ENCODE peak calls at places on chromosomes 4 and X, in seven cellular contexts. A, B, Y, H, P, M and D are unnamed samples.

GRCh38 chrX:2696698-2697215 is 5.7 kb downstream of the CD99 start:
- DNase-seq in A (no peak), P (no peak), Y (peak), M (no peak), H (no peak), B (no peak), D (no peak)

GRCh38 chr4:180380733-180381132 is 1862.5 kb upstream of the TENM3 start:
- DNase-seq in B (no peak), A (no peak), Y (no peak), P (no peak), M (no peak), H (no peak), D (no peak)

GRCh38 chr4:84394386-84394785 is 104.7 kb downstream of the NKX6-1 start:
- DNase-seq in P (no peak), H (no peak), B (no peak), Y (no peak), M (no peak), A (no peak), D (no peak)

GRCh38 chrX:68571292-68572256 is 72.7 kb downstream of the YIPF6 start:
- DNase-seq in B (peak), A (no peak), Y (peak), P (no peak), M (no peak), H (no peak), D (no peak)

GRCh38 chr4:54228064-54228527 is 997 bp upstream of the PDGFRA start:
- DNase-seq in P (peak), A (peak), Y (no peak), B (peak), H (peak), M (peak), D (peak)

GRCh38 chr4:82555279-82555678 is 6.5 kb downstream of the TMEM150C start:
- DNase-seq in A (no peak), H (no peak), P (no peak), Y (no peak), B (no peak), M (no peak), D (no peak)

GRCh38 chrX:154091678-154092077 is 5.8 kb downstream of the MECP2 start:
- DNase-seq in B (no peak), A (no peak), P (peak), H (no peak), Y (no peak), M (no peak), D (peak)

GRCh38 chr4:118280501-118281218 is 72.1 kb downstream of the PRSS12 start:
- DNase-seq in P (peak), Y (peak), B (peak), H (no peak), M (no peak), A (peak), D (no peak)

GRCh38 chr4:78720994-78721677 is 55.0 kb upstream of the BMP2K start:
- DNase-seq in A (peak), M (no peak), H (no peak), P (no peak), B (peak), Y (no peak), D (no peak)

GRCh38 chr4:110055014-110055768 is 142.5 kb downstream of the EGF start:
- DNase-seq in Y (peak), B (no peak), H (no peak), A (peak), M (no peak), P (no peak), D (no peak)

GRCh38 chr4:147625733-147626132 is 8.5 kb downstream of the TMEM184C start:
- DNase-seq in H (no peak), P (no peak), M (no peak), B (no peak), Y (no peak), A (no peak), D (no peak)

GRCh38 chrX:31909850-31910547 is 838.2 kb upstream of the FTHL17 start:
- DNase-seq in M (no peak), B (no peak), H (no peak), P (no peak), Y (no peak), A (no peak), D (no peak)

GRCh38 chr4:53321151-53321987 is 44.5 kb downstream of the SCFD2 start:
- DNase-seq in B (no peak), P (no peak), H (no peak), A (no peak), M (no peak), Y (no peak), D (no peak)

GRCh38 chrX:77431227-77431626 is 16.0 kb upstream of the FGF16 start:
- DNase-seq in A (no peak), P (no peak), B (no peak), M (no peak), Y (no peak), H (no peak), D (no peak)

GRCh38 chrX:120238947-120239346 is 11.7 kb upstream of the ZBTB33 start:
- DNase-seq in H (no peak), Y (no peak), P (no peak), B (no peak), A (no peak), M (no peak), D (no peak)

GRCh38 chrX:23699636-23700194 is 32.4 kb downstream of the PRDX4 start:
- DNase-seq in B (peak), Y (no peak), A (no peak), M (no peak), P (no peak), H (no peak), D (peak)

GRCh38 chrX:54447461-54447860 is 7.3 kb downstream of the TSR2 start:
- DNase-seq in M (no peak), H (no peak), A (no peak), B (no peak), P (no peak), Y (no peak), D (no peak)

GRCh38 chrX:40094041-40094899 is 3.5 kb downstream of the BCOR start:
- DNase-seq in B (no peak), M (peak), H (no peak), Y (no peak), A (no peak), P (no peak), D (peak)

GRCh38 chr4:25448379-25449109 is 71.5 kb downstream of the ANAPC4 start:
- DNase-seq in Y (no peak), M (peak), H (no peak), B (no peak), A (no peak), P (no peak), D (no peak)

GRCh38 chrX:124421898-124422622 is 75.7 kb downstream of the SH2D1A start:
- DNase-seq in H (no peak), P (no peak), B (no peak), A (no peak), M (no peak), Y (no peak), D (no peak)

GRCh38 chr4:4666693-4667642 is 125.1 kb upstream of the STX18 start:
- DNase-seq in P (no peak), M (no peak), Y (no peak), H (no peak), B (no peak), A (no peak), D (no peak)

GRCh38 chr4:3280466-3280865 is 12.4 kb upstream of the RGS12 start:
- DNase-seq in Y (no peak), H (peak), P (peak), M (no peak), B (no peak), A (no peak), D (no peak)

GRCh38 chr4:3271131-3271530 is 21.7 kb upstream of the RGS12 start:
- DNase-seq in P (peak), A (no peak), B (no peak), M (no peak), H (peak), Y (no peak), D (no peak)

DNA sequence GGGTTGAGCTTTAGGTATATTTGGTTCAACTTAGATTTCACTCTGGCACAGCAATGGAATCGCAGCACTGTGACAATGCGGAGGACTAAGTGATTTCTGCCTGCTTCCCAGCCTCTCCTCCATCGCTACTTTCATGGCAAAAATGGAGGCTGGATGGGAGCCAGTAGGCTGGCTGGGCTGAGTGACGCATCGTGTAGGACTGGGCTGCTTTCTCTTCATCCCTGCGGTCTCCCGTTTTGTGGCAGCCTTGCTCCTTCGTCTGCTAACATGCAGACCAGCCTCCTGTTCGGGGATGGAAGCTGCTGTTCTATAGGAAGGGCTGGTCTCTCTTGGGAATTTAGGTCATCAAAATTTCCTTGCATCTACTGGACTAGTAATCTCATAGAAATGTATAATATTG is 15.9 kb upstream of the RGS12 start:
- DNase-seq in B (no peak), P (peak), M (no peak), A (no peak), Y (no peak), H (peak), D (no peak)
- H3K4me3 ChIP-seq in B (no peak), P (no peak), M (no peak), A (no peak), Y (no peak), H (no peak), D (no peak)

GRCh38 chr4:112230879-112231778 is 458 bp upstream of the AP1AR start:
- DNase-seq in M (peak), Y (peak), A (peak), H (peak), B (peak), P (peak), D (peak)
- TF ChIP-seq POLR2AphosphoS5 in M (peak), Y (no peak), A (peak), H (no peak), B (no peak), P (no peak), D (peak)

DNA sequence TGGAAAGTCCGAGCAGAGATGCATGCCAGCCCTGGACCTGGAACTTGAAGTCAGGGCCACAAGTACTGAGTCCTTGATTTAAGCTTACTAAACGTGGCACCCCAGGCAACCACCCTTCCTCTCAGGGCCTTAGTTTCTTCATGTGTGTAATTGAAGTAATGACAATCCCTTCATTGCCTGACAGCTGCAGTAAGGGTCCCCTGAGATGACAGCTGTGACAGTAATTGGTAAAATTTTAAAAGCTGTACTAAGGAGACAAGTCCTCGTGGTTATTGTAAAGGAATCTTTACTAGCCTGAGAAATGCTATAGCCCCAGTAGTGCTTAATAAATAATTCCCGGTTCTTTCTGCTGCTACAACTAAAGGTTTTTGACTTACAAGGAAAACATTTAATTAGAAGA is 175.1 kb upstream of the RADX start:
- DNase-seq in H (no peak), A (no peak), P (no peak), Y (no peak), M (no peak), B (no peak), D (no peak)
- TF ChIP-seq EP300 in H (no peak), A (no peak), P (no peak), Y (no peak), M (no peak), B (no peak), D (no peak)

GRCh38 chr4:1371151-1371830 is 24.3 kb downstream of the UVSSA start:
- DNase-seq in H (no peak), Y (no peak), P (no peak), M (peak), A (no peak), B (no peak), D (no peak)
- H3K4me3 ChIP-seq in H (no peak), Y (no peak), P (no peak), M (no peak), A (no peak), B (no peak), D (no peak)